ENCODE peak calls at places on chromosomes 7 and 10, in ten cellular contexts. One of them, this sample, is unnamed.

GRCh38 chr10:14329609-14330246 is 996 bp downstream of the FRMD4A start:
- DNase-seq in neural crest cell: no peak
- DNase-seq in stimulated activated CD8-positive, alpha-beta memory T cell treated with anti-CD3 and anti-CD28 coated beads, Interleukin-4, amount 100 ng/mL, for 24 hours: no peak
- DNase-seq in hippocampal formation: no peak
- DNase-seq in CD4-positive, alpha-beta T cell: no peak
- DNase-seq in ELR: no peak
- DNase-seq in DMS153: no peak
- DNase-seq in Panc1: no peak
- DNase-seq in NCI-H1105: no peak
- DNase-seq in T-helper 9 cell: no peak
- DNase-seq in this sample: no peak

GRCh38 chr7:824106-824505 is 8.2 kb upstream of the SUN1 start:
- DNase-seq in CD4-positive, alpha-beta T cell: no peak
- DNase-seq in ELR: no peak
- DNase-seq in DMS153: peak
- DNase-seq in neural crest cell: no peak
- DNase-seq in stimulated activated CD8-positive, alpha-beta memory T cell treated with anti-CD3 and anti-CD28 coated beads, Interleukin-4, amount 100 ng/mL, for 24 hours: no peak
- DNase-seq in T-helper 9 cell: no peak
- DNase-seq in NCI-H1105: no peak
- DNase-seq in Panc1: no peak
- DNase-seq in hippocampal formation: no peak
- DNase-seq in this sample: no peak

GRCh38 chr7:20199015-20199737 is 18.0 kb downstream of the MACC1 start:
- DNase-seq in hippocampal formation: no peak
- DNase-seq in T-helper 9 cell: no peak
- DNase-seq in stimulated activated CD8-positive, alpha-beta memory T cell treated with anti-CD3 and anti-CD28 coated beads, Interleukin-4, amount 100 ng/mL, for 24 hours: no peak
- DNase-seq in Panc1: no peak
- DNase-seq in CD4-positive, alpha-beta T cell: no peak
- DNase-seq in NCI-H1105: peak
- DNase-seq in neural crest cell: no peak
- DNase-seq in DMS153: peak
- DNase-seq in ELR: peak
- DNase-seq in this sample: peak

GRCh38 chr7:123867220-123867619 is 22.3 kb downstream of the HYAL4 start:
- DNase-seq in NCI-H1105: no peak
- DNase-seq in Panc1: no peak
- DNase-seq in neural crest cell: no peak
- DNase-seq in stimulated activated CD8-positive, alpha-beta memory T cell treated with anti-CD3 and anti-CD28 coated beads, Interleukin-4, amount 100 ng/mL, for 24 hours: no peak
- DNase-seq in DMS153: no peak
- DNase-seq in ELR: no peak
- DNase-seq in T-helper 9 cell: no peak
- DNase-seq in CD4-positive, alpha-beta T cell: no peak
- DNase-seq in hippocampal formation: no peak
- DNase-seq in this sample: no peak

GRCh38 chr7:57417736-57418135 is 32.2 kb upstream of the ZNF716 start:
- DNase-seq in NCI-H1105: no peak
- DNase-seq in stimulated activated CD8-positive, alpha-beta memory T cell treated with anti-CD3 and anti-CD28 coated beads, Interleukin-4, amount 100 ng/mL, for 24 hours: no peak
- DNase-seq in hippocampal formation: no peak
- DNase-seq in DMS153: no peak
- DNase-seq in T-helper 9 cell: no peak
- DNase-seq in Panc1: no peak
- DNase-seq in ELR: no peak
- DNase-seq in neural crest cell: no peak
- DNase-seq in CD4-positive, alpha-beta T cell: no peak
- DNase-seq in this sample: no peak

GRCh38 chr7:130432886-130433285 is 7.9 kb downstream of the CEP41 start:
- DNase-seq in ELR: peak
- DNase-seq in T-helper 9 cell: no peak
- DNase-seq in stimulated activated CD8-positive, alpha-beta memory T cell treated with anti-CD3 and anti-CD28 coated beads, Interleukin-4, amount 100 ng/mL, for 24 hours: no peak
- DNase-seq in CD4-positive, alpha-beta T cell: no peak
- DNase-seq in DMS153: no peak
- DNase-seq in neural crest cell: no peak
- DNase-seq in Panc1: no peak
- DNase-seq in NCI-H1105: no peak
- DNase-seq in hippocampal formation: no peak
- DNase-seq in this sample: peak

GRCh38 chr7:140061607-140061930 is 1.2 kb downstream of the PARP12 start:
- DNase-seq in neural crest cell: no peak
- DNase-seq in stimulated activated CD8-positive, alpha-beta memory T cell treated with anti-CD3 and anti-CD28 coated beads, Interleukin-4, amount 100 ng/mL, for 24 hours: no peak
- DNase-seq in ELR: no peak
- DNase-seq in NCI-H1105: no peak
- DNase-seq in DMS153: no peak
- DNase-seq in hippocampal formation: no peak
- DNase-seq in CD4-positive, alpha-beta T cell: no peak
- DNase-seq in Panc1: no peak
- DNase-seq in T-helper 9 cell: no peak
- DNase-seq in this sample: no peak

GRCh38 chr10:6928531-6929080 is 348.5 kb upstream of the PRKCQ start:
- DNase-seq in T-helper 9 cell: no peak
- DNase-seq in Panc1: no peak
- DNase-seq in hippocampal formation: no peak
- DNase-seq in CD4-positive, alpha-beta T cell: no peak
- DNase-seq in stimulated activated CD8-positive, alpha-beta memory T cell treated with anti-CD3 and anti-CD28 coated beads, Interleukin-4, amount 100 ng/mL, for 24 hours: no peak
- DNase-seq in ELR: no peak
- DNase-seq in DMS153: no peak
- DNase-seq in NCI-H1105: no peak
- DNase-seq in neural crest cell: no peak
- DNase-seq in this sample: no peak

GRCh38 chr7:106126170-106126938 is 14.2 kb upstream of the SYPL1 start:
- DNase-seq in stimulated activated CD8-positive, alpha-beta memory T cell treated with anti-CD3 and anti-CD28 coated beads, Interleukin-4, amount 100 ng/mL, for 24 hours: no peak
- DNase-seq in T-helper 9 cell: peak
- DNase-seq in CD4-positive, alpha-beta T cell: no peak
- DNase-seq in ELR: peak
- DNase-seq in hippocampal formation: no peak
- DNase-seq in Panc1: peak
- DNase-seq in NCI-H1105: no peak
- DNase-seq in DMS153: peak
- DNase-seq in neural crest cell: no peak
- DNase-seq in this sample: no peak

GRCh38 chr10:103781329-103782061 is 73.9 kb downstream of the SH3PXD2A start:
- DNase-seq in T-helper 9 cell: no peak
- DNase-seq in hippocampal formation: no peak
- DNase-seq in stimulated activated CD8-positive, alpha-beta memory T cell treated with anti-CD3 and anti-CD28 coated beads, Interleukin-4, amount 100 ng/mL, for 24 hours: no peak
- DNase-seq in ELR: peak
- DNase-seq in NCI-H1105: no peak
- DNase-seq in Panc1: peak
- DNase-seq in neural crest cell: no peak
- DNase-seq in DMS153: no peak
- DNase-seq in CD4-positive, alpha-beta T cell: no peak
- DNase-seq in this sample: peak

GRCh38 chr7:103989785-103990775 is 622 bp upstream of the RELN start:
- DNase-seq in stimulated activated CD8-positive, alpha-beta memory T cell treated with anti-CD3 and anti-CD28 coated beads, Interleukin-4, amount 100 ng/mL, for 24 hours: no peak
- DNase-seq in Panc1: no peak
- DNase-seq in hippocampal formation: no peak
- DNase-seq in ELR: peak
- DNase-seq in NCI-H1105: peak
- DNase-seq in T-helper 9 cell: no peak
- DNase-seq in CD4-positive, alpha-beta T cell: no peak
- DNase-seq in neural crest cell: peak
- DNase-seq in DMS153: peak
- DNase-seq in this sample: peak

GRCh38 chr10:52883996-52884871 is 111.7 kb upstream of the MBL2 start:
- DNase-seq in NCI-H1105: no peak
- DNase-seq in neural crest cell: peak
- DNase-seq in Panc1: peak
- DNase-seq in T-helper 9 cell: no peak
- DNase-seq in DMS153: peak
- DNase-seq in stimulated activated CD8-positive, alpha-beta memory T cell treated with anti-CD3 and anti-CD28 coated beads, Interleukin-4, amount 100 ng/mL, for 24 hours: no peak
- DNase-seq in ELR: peak
- DNase-seq in CD4-positive, alpha-beta T cell: no peak
- DNase-seq in hippocampal formation: peak
- DNase-seq in this sample: peak

GRCh38 chr7:8442295-8442813 is 8.9 kb downstream of the NXPH1 start:
- DNase-seq in ELR: no peak
- DNase-seq in DMS153: peak
- DNase-seq in CD4-positive, alpha-beta T cell: no peak
- DNase-seq in stimulated activated CD8-positive, alpha-beta memory T cell treated with anti-CD3 and anti-CD28 coated beads, Interleukin-4, amount 100 ng/mL, for 24 hours: no peak
- DNase-seq in Panc1: no peak
- DNase-seq in NCI-H1105: no peak
- DNase-seq in hippocampal formation: no peak
- DNase-seq in neural crest cell: no peak
- DNase-seq in T-helper 9 cell: no peak
- DNase-seq in this sample: no peak

GRCh38 chr7:7274782-7275181 is 92.4 kb downstream of the C1GALT1 start:
- DNase-seq in CD4-positive, alpha-beta T cell: no peak
- DNase-seq in ELR: peak
- DNase-seq in NCI-H1105: no peak
- DNase-seq in stimulated activated CD8-positive, alpha-beta memory T cell treated with anti-CD3 and anti-CD28 coated beads, Interleukin-4, amount 100 ng/mL, for 24 hours: no peak
- DNase-seq in T-helper 9 cell: no peak
- DNase-seq in neural crest cell: no peak
- DNase-seq in hippocampal formation: no peak
- DNase-seq in DMS153: no peak
- DNase-seq in Panc1: no peak
- DNase-seq in this sample: no peak

GRCh38 chr7:95066736-95067530 is 159.5 kb downstream of the PPP1R9A start:
- DNase-seq in hippocampal formation: no peak
- DNase-seq in stimulated activated CD8-positive, alpha-beta memory T cell treated with anti-CD3 and anti-CD28 coated beads, Interleukin-4, amount 100 ng/mL, for 24 hours: no peak
- DNase-seq in T-helper 9 cell: no peak
- DNase-seq in DMS153: no peak
- DNase-seq in ELR: peak
- DNase-seq in neural crest cell: no peak
- DNase-seq in CD4-positive, alpha-beta T cell: no peak
- DNase-seq in Panc1: no peak
- DNase-seq in NCI-H1105: no peak
- DNase-seq in this sample: no peak

GRCh38 chr10:8416755-8417154 is 362.3 kb downstream of the GATA3 start:
- DNase-seq in stimulated activated CD8-positive, alpha-beta memory T cell treated with anti-CD3 and anti-CD28 coated beads, Interleukin-4, amount 100 ng/mL, for 24 hours: no peak
- DNase-seq in Panc1: no peak
- DNase-seq in NCI-H1105: no peak
- DNase-seq in DMS153: no peak
- DNase-seq in T-helper 9 cell: peak
- DNase-seq in ELR: no peak
- DNase-seq in hippocampal formation: no peak
- DNase-seq in neural crest cell: no peak
- DNase-seq in CD4-positive, alpha-beta T cell: no peak
- DNase-seq in this sample: no peak

GRCh38 chr10:120978589-120979252 is 127.6 kb downstream of the WDR11 start:
- DNase-seq in CD4-positive, alpha-beta T cell: no peak
- DNase-seq in neural crest cell: no peak
- DNase-seq in DMS153: no peak
- DNase-seq in stimulated activated CD8-positive, alpha-beta memory T cell treated with anti-CD3 and anti-CD28 coated beads, Interleukin-4, amount 100 ng/mL, for 24 hours: no peak
- DNase-seq in NCI-H1105: no peak
- DNase-seq in hippocampal formation: no peak
- DNase-seq in T-helper 9 cell: no peak
- DNase-seq in Panc1: no peak
- DNase-seq in ELR: no peak
- DNase-seq in this sample: no peak

GRCh38 chr7:116337800-116338199 is 127.5 kb downstream of the TES start:
- DNase-seq in ELR: no peak
- DNase-seq in DMS153: no peak
- DNase-seq in hippocampal formation: no peak
- DNase-seq in CD4-positive, alpha-beta T cell: no peak
- DNase-seq in NCI-H1105: no peak
- DNase-seq in T-helper 9 cell: no peak
- DNase-seq in stimulated activated CD8-positive, alpha-beta memory T cell treated with anti-CD3 and anti-CD28 coated beads, Interleukin-4, amount 100 ng/mL, for 24 hours: no peak
- DNase-seq in neural crest cell: no peak
- DNase-seq in Panc1: no peak
- DNase-seq in this sample: no peak

GRCh38 chr10:25901199-25901598 is 32.8 kb upstream of the MYO3A start:
- DNase-seq in Panc1: no peak
- DNase-seq in stimulated activated CD8-positive, alpha-beta memory T cell treated with anti-CD3 and anti-CD28 coated beads, Interleukin-4, amount 100 ng/mL, for 24 hours: no peak
- DNase-seq in neural crest cell: no peak
- DNase-seq in hippocampal formation: no peak
- DNase-seq in CD4-positive, alpha-beta T cell: no peak
- DNase-seq in ELR: no peak
- DNase-seq in DMS153: no peak
- DNase-seq in T-helper 9 cell: no peak
- DNase-seq in NCI-H1105: no peak
- DNase-seq in this sample: no peak

GRCh38 chr10:111335826-111336225 is 259.0 kb downstream of the ADRA2A start:
- DNase-seq in hippocampal formation: no peak
- DNase-seq in Panc1: no peak
- DNase-seq in stimulated activated CD8-positive, alpha-beta memory T cell treated with anti-CD3 and anti-CD28 coated beads, Interleukin-4, amount 100 ng/mL, for 24 hours: no peak
- DNase-seq in DMS153: no peak
- DNase-seq in ELR: no peak
- DNase-seq in CD4-positive, alpha-beta T cell: no peak
- DNase-seq in neural crest cell: no peak
- DNase-seq in NCI-H1105: no peak
- DNase-seq in T-helper 9 cell: no peak
- DNase-seq in this sample: no peak

GRCh38 chr7:105487559-105488218 is 34.4 kb downstream of the PUS7 start:
- DNase-seq in T-helper 9 cell: no peak
- DNase-seq in NCI-H1105: no peak
- DNase-seq in neural crest cell: no peak
- DNase-seq in DMS153: peak
- DNase-seq in ELR: peak
- DNase-seq in hippocampal formation: peak
- DNase-seq in CD4-positive, alpha-beta T cell: no peak
- DNase-seq in Panc1: peak
- DNase-seq in stimulated activated CD8-positive, alpha-beta memory T cell treated with anti-CD3 and anti-CD28 coated beads, Interleukin-4, amount 100 ng/mL, for 24 hours: no peak
- DNase-seq in this sample: peak

GRCh38 chr7:99365318-99366141 is 9.0 kb upstream of the ARPC1B start:
- DNase-seq in neural crest cell: no peak
- DNase-seq in hippocampal formation: no peak
- DNase-seq in stimulated activated CD8-positive, alpha-beta memory T cell treated with anti-CD3 and anti-CD28 coated beads, Interleukin-4, amount 100 ng/mL, for 24 hours: peak
- DNase-seq in T-helper 9 cell: peak
- DNase-seq in CD4-positive, alpha-beta T cell: peak
- DNase-seq in DMS153: no peak
- DNase-seq in NCI-H1105: no peak
- DNase-seq in Panc1: no peak
- DNase-seq in ELR: peak
- DNase-seq in this sample: no peak

GRCh38 chr7:130492519-130493274 is 812 bp downstream of the MEST start:
- DNase-seq in T-helper 9 cell: no peak
- DNase-seq in NCI-H1105: no peak
- DNase-seq in CD4-positive, alpha-beta T cell: no peak
- DNase-seq in ELR: peak
- DNase-seq in stimulated activated CD8-positive, alpha-beta memory T cell treated with anti-CD3 and anti-CD28 coated beads, Interleukin-4, amount 100 ng/mL, for 24 hours: no peak
- DNase-seq in Panc1: no peak
- DNase-seq in neural crest cell: no peak
- DNase-seq in DMS153: no peak
- DNase-seq in hippocampal formation: no peak
- DNase-seq in this sample: no peak

GRCh38 chr7:30276203-30276900 is 8.0 kb upstream of the ZNRF2 start:
- DNase-seq in stimulated activated CD8-positive, alpha-beta memory T cell treated with anti-CD3 and anti-CD28 coated beads, Interleukin-4, amount 100 ng/mL, for 24 hours: no peak
- DNase-seq in CD4-positive, alpha-beta T cell: peak
- DNase-seq in hippocampal formation: peak
- DNase-seq in T-helper 9 cell: peak
- DNase-seq in DMS153: peak
- DNase-seq in neural crest cell: peak
- DNase-seq in Panc1: peak
- DNase-seq in NCI-H1105: peak
- DNase-seq in ELR: peak
- DNase-seq in this sample: peak

GRCh38 chr10:133165556-133166503 is 5.8 kb downstream of the KNDC1 start:
- DNase-seq in NCI-H1105: no peak
- DNase-seq in CD4-positive, alpha-beta T cell: no peak
- DNase-seq in hippocampal formation: no peak
- DNase-seq in ELR: no peak
- DNase-seq in Panc1: no peak
- DNase-seq in T-helper 9 cell: no peak
- DNase-seq in DMS153: no peak
- DNase-seq in stimulated activated CD8-positive, alpha-beta memory T cell treated with anti-CD3 and anti-CD28 coated beads, Interleukin-4, amount 100 ng/mL, for 24 hours: no peak
- DNase-seq in neural crest cell: no peak
- DNase-seq in this sample: peak

GRCh38 chr7:2092279-2092678 is 140.5 kb downstream of the MAD1L1 start:
- DNase-seq in CD4-positive, alpha-beta T cell: no peak
- DNase-seq in DMS153: no peak
- DNase-seq in stimulated activated CD8-positive, alpha-beta memory T cell treated with anti-CD3 and anti-CD28 coated beads, Interleukin-4, amount 100 ng/mL, for 24 hours: no peak
- DNase-seq in T-helper 9 cell: no peak
- DNase-seq in hippocampal formation: no peak
- DNase-seq in neural crest cell: no peak
- DNase-seq in ELR: no peak
- DNase-seq in NCI-H1105: no peak
- DNase-seq in Panc1: no peak
- DNase-seq in this sample: no peak

GRCh38 chr10:11328264-11329054 is 283.0 kb downstream of the USP6NL start:
- DNase-seq in Panc1: no peak
- DNase-seq in T-helper 9 cell: no peak
- DNase-seq in NCI-H1105: no peak
- DNase-seq in ELR: no peak
- DNase-seq in stimulated activated CD8-positive, alpha-beta memory T cell treated with anti-CD3 and anti-CD28 coated beads, Interleukin-4, amount 100 ng/mL, for 24 hours: no peak
- DNase-seq in DMS153: no peak
- DNase-seq in CD4-positive, alpha-beta T cell: no peak
- DNase-seq in hippocampal formation: no peak
- DNase-seq in neural crest cell: no peak
- DNase-seq in this sample: no peak

GRCh38 chr7:44587843-44588711 is 6.0 kb upstream of the TMED4 start:
- DNase-seq in stimulated activated CD8-positive, alpha-beta memory T cell treated with anti-CD3 and anti-CD28 coated beads, Interleukin-4, amount 100 ng/mL, for 24 hours: no peak
- DNase-seq in CD4-positive, alpha-beta T cell: peak
- DNase-seq in ELR: peak
- DNase-seq in NCI-H1105: peak
- DNase-seq in Panc1: peak
- DNase-seq in DMS153: peak
- DNase-seq in neural crest cell: no peak
- DNase-seq in hippocampal formation: peak
- DNase-seq in T-helper 9 cell: peak
- DNase-seq in this sample: peak